ENCODE peak calls at places on chromosomes 5 and 9, in eight cellular contexts. J is spleen; A is effector memory CD4-positive, alpha-beta T cell; S is NCI-H460; O is fibroblast of mammary gland; D is activated T-cell treated with anti-CD3 and anti-CD28 coated beads, Interleukin-2, amount 50 U/mL, for 72 hours; L is Peyer's patch; Z is posterior cingulate gyrus. V is an unnamed sample.

GRCh38 chr5:57889558-57889957 is 406.9 kb upstream of the ACTBL2 start:
- DNase-seq in D (no peak), S (peak; percentile 64), A (no peak), Z (no peak), L (no peak), O (peak; percentile 46), J (no peak), V (peak; percentile 46)

GRCh38 chr9:137167752-137168574 is 1.9 kb downstream of the LRRC26 start:
- DNase-seq in S (no peak), A (no peak), J (no peak), O (no peak), D (no peak), Z (no peak), L (peak; percentile 84), V (peak; percentile 52)

GRCh38 chr5:141547488-141547887 is 58.6 kb downstream of the PCDHGC5 start:
- DNase-seq in O (peak; percentile 59), Z (no peak), D (no peak), A (no peak), L (no peak), J (no peak), S (no peak), V (no peak)

GRCh38 chr9:111186021-111186420 is 144.0 kb downstream of the OR2K2 start:
- DNase-seq in A (no peak), L (no peak), Z (no peak), J (no peak), D (no peak), O (no peak), S (no peak), V (no peak)

GRCh38 chr9:12935714-12936113 is 160.9 kb downstream of the LURAP1L start:
- DNase-seq in D (no peak), S (no peak), Z (no peak), O (peak; percentile 76), J (no peak), L (no peak), A (no peak), V (no peak)

GRCh38 chr5:2505217-2505616 is 246.3 kb downstream of the IRX2 start:
- DNase-seq in O (no peak), L (no peak), A (no peak), D (no peak), J (no peak), S (no peak), Z (no peak), V (no peak)

GRCh38 chr5:1282139-1282992 is 12.5 kb downstream of the TERT start:
- DNase-seq in L (peak; percentile 40), O (no peak), S (no peak), A (no peak), Z (peak; percentile 23), J (peak; percentile 67), D (no peak), V (no peak)

GRCh38 chr9:98867109-98867433 is 59.6 kb downstream of the GALNT12 start:
- DNase-seq in D (no peak), O (no peak), L (no peak), S (no peak), Z (no peak), J (no peak), A (no peak), V (no peak)